ENCODE peak calls at places on chromosome 2, in five cellular contexts. O, M, G, Z and F are unnamed samples.

GRCh38 chr2:112960230-112960825 is 17.5 kb upstream of the IL36G start:
- DNase-seq in M (no peak), Z (no peak), O (no peak), G (no peak), F (no peak)

GRCh38 chr2:56770490-56770889 is 586.7 kb downstream of the CCDC85A start:
- DNase-seq in O (no peak), G (no peak), M (no peak), Z (no peak), F (peak)

GRCh38 chr2:225083276-225083675 is 41.0 kb upstream of the DOCK10 start:
- DNase-seq in M (no peak), O (no peak), G (no peak), Z (no peak), F (no peak)

GRCh38 chr2:3624059-3624794 is 29.3 kb downstream of the COLEC11 start:
- DNase-seq in M (peak), Z (no peak), G (no peak), O (no peak), F (no peak)

GRCh38 chr2:8656160-8656641 is 25.7 kb upstream of the ID2 start:
- DNase-seq in O (no peak), G (no peak), Z (no peak), M (no peak), F (no peak)

GRCh38 chr2:212124597-212124996 is 414.0 kb downstream of the ERBB4 start:
- DNase-seq in Z (no peak), O (no peak), G (no peak), M (no peak), F (no peak)

GRCh38 chr2:42214669-42215068 is 45.5 kb downstream of the EML4 start:
- DNase-seq in M (no peak), G (no peak), O (no peak), Z (no peak), F (no peak)

GRCh38 chr2:8552264-8552913 is 129.5 kb upstream of the ID2 start:
- DNase-seq in Z (no peak), M (no peak), O (no peak), G (no peak), F (no peak)

GRCh38 chr2:45000921-45001628 is 8.2 kb downstream of the SIX2 start:
- DNase-seq in O (no peak), G (no peak), M (no peak), Z (no peak), F (no peak)